ENCODE peak calls at places on chromosomes 6 and 20, in eight cellular contexts. J is Calu3; D is activated naive CD4-positive, alpha-beta T cell treated with anti-CD3 and anti-CD28 coated beads, Interleukin-2, amount 50 U/mL, for 16 hours; W is fibroblast of pulmonary artery; S is hypothalamus; F is stimulated activated CD4-positive, alpha-beta T cell treated with anti-CD3 and anti-CD28 coated beads, Interleukin-2, amount 100 ng/mL, for 24 hours; M is skeletal muscle cell; R is SHP77. N is an unnamed sample.

GRCh38 chr6:153031335-153031955 is 28.9 kb upstream of the MTRF1L start:
- DNase-seq in J (no peak), R (no peak), M (no peak), D (no peak), S (no peak), W (peak; percentile 25), F (no peak), N (no peak)

GRCh38 chr6:165987483-165988305 is 180.0 kb downstream of the TBXT start:
- DNase-seq in D (no peak), R (peak; percentile 99), W (peak; percentile 98), J (peak; percentile 69), F (no peak), M (peak; percentile 87), S (peak; percentile 89), N (no peak)

GRCh38 chr6:68639826-68640505 is 4.9 kb downstream of the ADGRB3 start:
- DNase-seq in M (no peak), D (no peak), J (no peak), R (no peak), W (peak; percentile 42), S (no peak), F (no peak), N (no peak)

GRCh38 chr6:99592900-99593299 is 13.7 kb upstream of the PRDM13 start:
- DNase-seq in D (no peak), S (no peak), J (no peak), F (no peak), R (no peak), W (peak; percentile 86), M (no peak), N (no peak)

GRCh38 chr6:166286831-166287271 is 21.3 kb downstream of the PRR18 start:
- DNase-seq in M (no peak), S (no peak), D (no peak), J (no peak), R (peak; percentile 44), F (no peak), W (no peak), N (no peak)

GRCh38 chr20:24985802-24986201 is 6.7 kb downstream of the APMAP start:
- DNase-seq in F (no peak), R (no peak), M (no peak), W (no peak), S (no peak), J (no peak), D (no peak), N (no peak)

GRCh38 chr20:58592076-58592695 is 58.9 kb upstream of the STX16 start:
- DNase-seq in M (no peak), S (no peak), D (no peak), W (no peak), J (no peak), F (no peak), R (no peak), N (no peak)

GRCh38 chr6:19873031-19873430 is 35.9 kb downstream of the ID4 start:
- DNase-seq in J (peak; percentile 53), S (no peak), D (no peak), R (no peak), F (no peak), W (peak; percentile 3), M (no peak), N (no peak)

GRCh38 chr6:17291778-17292177 is 10.6 kb downstream of the RBM24 start:
- DNase-seq in W (no peak), D (no peak), F (no peak), S (no peak), R (peak; percentile 79), M (no peak), J (no peak), N (no peak)

GRCh38 chr20:20160513-20160912 is 108.2 kb downstream of the CFAP61 start:
- DNase-seq in R (no peak), J (no peak), F (no peak), M (no peak), W (no peak), D (no peak), S (no peak), N (no peak)

GRCh38 chr20:56163806-56164205 is 84.7 kb upstream of the MC3R start:
- DNase-seq in D (no peak), R (no peak), J (no peak), W (no peak), M (no peak), S (no peak), F (no peak), N (no peak)